ENCODE peak calls at places on chromosome 19, in seven cellular contexts. One of them, this sample, is unnamed.

GRCh38 chr19:13329766-13330165 is 176.5 kb downstream of the CACNA1A start:
- DNase-seq in GM23338: no peak
- DNase-seq in MM.1S: no peak
- DNase-seq in A549: no peak
- DNase-seq in cardiac muscle cell: no peak
- DNase-seq in right cardiac atrium: no peak
- DNase-seq in tibial nerve: no peak
- DNase-seq in this sample: no peak

GRCh38 chr19:28523619-28524018 is 689.3 kb downstream of the UQCRFS1 start:
- DNase-seq in A549: no peak
- DNase-seq in cardiac muscle cell: no peak
- DNase-seq in tibial nerve: no peak
- DNase-seq in right cardiac atrium: no peak
- DNase-seq in GM23338: no peak
- DNase-seq in MM.1S: no peak
- DNase-seq in this sample: no peak

GRCh38 chr19:32351807-32352630 is 6.6 kb downstream of the ZNF507 start:
- DNase-seq in right cardiac atrium: no peak
- DNase-seq in A549: no peak
- DNase-seq in MM.1S: no peak
- DNase-seq in cardiac muscle cell: no peak
- DNase-seq in GM23338: no peak
- DNase-seq in tibial nerve: no peak
- DNase-seq in this sample: no peak

GRCh38 chr19:42419309-42419708 is 7.9 kb downstream of the LIPE start:
- DNase-seq in right cardiac atrium: no peak
- DNase-seq in tibial nerve: no peak
- DNase-seq in A549: no peak
- DNase-seq in MM.1S: no peak
- DNase-seq in GM23338: no peak
- DNase-seq in cardiac muscle cell: no peak
- DNase-seq in this sample: no peak

GRCh38 chr19:41637484-41637883 is 10.6 kb upstream of the CEACAM4 start:
- DNase-seq in GM23338: no peak
- DNase-seq in MM.1S: no peak
- DNase-seq in cardiac muscle cell: no peak
- DNase-seq in tibial nerve: no peak
- DNase-seq in A549: no peak
- DNase-seq in right cardiac atrium: no peak
- DNase-seq in this sample: no peak

GRCh38 chr19:21586341-21587116 is 81.1 kb downstream of the ZNF429 start:
- DNase-seq in cardiac muscle cell: peak
- DNase-seq in tibial nerve: no peak
- DNase-seq in A549: no peak
- DNase-seq in right cardiac atrium: peak
- DNase-seq in MM.1S: no peak
- DNase-seq in GM23338: peak
- DNase-seq in this sample: no peak

GRCh38 chr19:53190253-53190652 is 2.9 kb downstream of the ZNF665 start:
- DNase-seq in A549: no peak
- DNase-seq in MM.1S: no peak
- DNase-seq in GM23338: no peak
- DNase-seq in tibial nerve: no peak
- DNase-seq in cardiac muscle cell: no peak
- DNase-seq in right cardiac atrium: no peak
- DNase-seq in this sample: no peak

GRCh38 chr19:13015361-13016231 is 20.3 kb downstream of the NFIX start:
- DNase-seq in A549: no peak
- DNase-seq in MM.1S: no peak
- DNase-seq in tibial nerve: no peak
- DNase-seq in right cardiac atrium: no peak
- DNase-seq in GM23338: peak
- DNase-seq in cardiac muscle cell: no peak
- DNase-seq in this sample: no peak

GRCh38 chr19:5144545-5145179 is 175.7 kb downstream of the KDM4B start:
- DNase-seq in GM23338: no peak
- DNase-seq in tibial nerve: no peak
- DNase-seq in cardiac muscle cell: no peak
- DNase-seq in right cardiac atrium: no peak
- DNase-seq in MM.1S: no peak
- DNase-seq in A549: no peak
- DNase-seq in this sample: no peak

GRCh38 chr19:41575998-41576397 is at the start of gene CEACAM21:
- DNase-seq in cardiac muscle cell: no peak
- DNase-seq in MM.1S: peak
- DNase-seq in A549: no peak
- DNase-seq in tibial nerve: no peak
- DNase-seq in right cardiac atrium: peak
- DNase-seq in GM23338: no peak
- DNase-seq in this sample: peak

GRCh38 chr19:30670562-30671513 is 298.7 kb downstream of the ZNF536 start:
- DNase-seq in A549: no peak
- DNase-seq in tibial nerve: no peak
- DNase-seq in MM.1S: no peak
- DNase-seq in cardiac muscle cell: no peak
- DNase-seq in right cardiac atrium: no peak
- DNase-seq in GM23338: no peak
- DNase-seq in this sample: no peak

GRCh38 chr19:6753178-6754031 is 13.8 kb downstream of the SH2D3A start:
- DNase-seq in A549: peak
- DNase-seq in MM.1S: no peak
- DNase-seq in tibial nerve: peak
- DNase-seq in right cardiac atrium: peak
- DNase-seq in cardiac muscle cell: peak
- DNase-seq in GM23338: peak
- DNase-seq in this sample: peak

GRCh38 chr19:934865-935422 is 9.1 kb downstream of the ARID3A start:
- DNase-seq in tibial nerve: peak
- DNase-seq in MM.1S: no peak
- DNase-seq in right cardiac atrium: peak
- DNase-seq in cardiac muscle cell: no peak
- DNase-seq in GM23338: no peak
- DNase-seq in A549: no peak
- DNase-seq in this sample: peak

GRCh38 chr19:410243-410781 is 1.4 kb upstream of the C2CD4C start:
- DNase-seq in right cardiac atrium: peak
- DNase-seq in MM.1S: no peak
- DNase-seq in tibial nerve: no peak
- DNase-seq in A549: no peak
- DNase-seq in cardiac muscle cell: no peak
- DNase-seq in GM23338: no peak
- DNase-seq in this sample: no peak

GRCh38 chr19:917323-918151 is at the start of gene KISS1R:
- DNase-seq in MM.1S: no peak
- DNase-seq in tibial nerve: no peak
- DNase-seq in GM23338: peak
- DNase-seq in right cardiac atrium: no peak
- DNase-seq in cardiac muscle cell: peak
- DNase-seq in A549: peak
- DNase-seq in this sample: no peak

DNA sequence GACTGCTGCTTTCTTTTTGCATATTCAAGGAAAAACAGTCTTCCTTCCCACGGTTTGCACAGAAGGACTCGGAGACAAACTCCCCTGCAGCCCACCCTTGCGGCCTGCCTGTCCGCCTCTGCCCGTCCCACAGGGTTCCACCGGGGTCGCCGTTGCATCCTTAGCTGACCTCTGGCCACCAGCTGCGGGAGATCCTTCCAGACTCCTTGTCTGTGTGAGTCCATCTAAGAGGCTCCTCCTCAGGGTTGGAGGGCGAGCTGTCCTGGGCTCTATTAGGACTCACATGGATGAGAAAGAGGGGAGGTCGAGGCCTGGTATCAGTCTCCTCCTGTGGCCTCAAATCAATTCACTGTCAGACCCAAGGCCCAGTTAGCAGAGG is 39.2 kb downstream of the KLF2 start:
- DNase-seq in right cardiac atrium: no peak
- DNase-seq in cardiac muscle cell: no peak
- DNase-seq in tibial nerve: no peak
- DNase-seq in MM.1S: no peak
- DNase-seq in A549: no peak
- DNase-seq in GM23338: no peak
- DNase-seq in this sample: no peak
- H3K27ac ChIP-seq in right cardiac atrium: no peak
- H3K27ac ChIP-seq in cardiac muscle cell: peak
- H3K27ac ChIP-seq in tibial nerve: no peak
- H3K27ac ChIP-seq in MM.1S: no peak
- H3K27ac ChIP-seq in A549: no peak
- H3K27ac ChIP-seq in GM23338: peak
- H3K27ac ChIP-seq in this sample: no peak

GRCh38 chr19:4064073-4064550 is 2.6 kb downstream of the ZBTB7A start:
- DNase-seq in MM.1S: no peak
- DNase-seq in GM23338: no peak
- DNase-seq in cardiac muscle cell: peak
- DNase-seq in A549: no peak
- DNase-seq in right cardiac atrium: no peak
- DNase-seq in tibial nerve: no peak
- DNase-seq in this sample: no peak
- H3K27ac ChIP-seq in MM.1S: peak
- H3K27ac ChIP-seq in GM23338: no peak
- H3K27ac ChIP-seq in cardiac muscle cell: peak
- H3K27ac ChIP-seq in A549: peak
- H3K27ac ChIP-seq in right cardiac atrium: peak
- H3K27ac ChIP-seq in tibial nerve: peak
- H3K27ac ChIP-seq in this sample: peak

GRCh38 chr19:47253970-47254369 is 2.4 kb upstream of the CCDC9 start:
- DNase-seq in cardiac muscle cell: no peak
- DNase-seq in GM23338: no peak
- DNase-seq in tibial nerve: no peak
- DNase-seq in A549: no peak
- DNase-seq in right cardiac atrium: no peak
- DNase-seq in MM.1S: no peak
- DNase-seq in this sample: no peak
- H3K27ac ChIP-seq in cardiac muscle cell: no peak
- H3K27ac ChIP-seq in GM23338: no peak
- H3K27ac ChIP-seq in tibial nerve: no peak
- H3K27ac ChIP-seq in A549: peak
- H3K27ac ChIP-seq in right cardiac atrium: no peak
- H3K27ac ChIP-seq in MM.1S: no peak
- H3K27ac ChIP-seq in this sample: no peak

DNA sequence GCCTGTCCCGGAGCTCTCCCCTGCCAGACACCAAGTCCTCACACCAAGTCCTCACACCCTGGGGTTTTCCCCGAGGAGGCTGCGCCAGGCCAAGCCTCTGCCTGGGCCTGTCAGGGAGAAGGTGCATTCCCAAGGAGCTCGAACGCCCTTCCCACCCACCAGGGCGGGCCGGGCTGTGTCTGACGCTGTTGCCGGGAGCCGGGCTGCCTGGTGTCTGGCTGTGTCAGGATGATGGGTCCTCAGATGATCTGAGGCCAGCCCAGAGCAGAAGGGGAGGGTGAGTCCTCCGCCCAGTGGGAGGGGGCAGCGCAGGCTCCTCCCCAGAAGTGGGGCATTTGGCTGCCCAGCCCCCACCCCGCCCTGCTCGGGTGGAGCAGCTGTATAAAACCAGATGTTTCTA is 2.3 kb upstream of the HAS1 start:
- DNase-seq in GM23338: peak
- DNase-seq in right cardiac atrium: peak
- DNase-seq in cardiac muscle cell: no peak
- DNase-seq in tibial nerve: no peak
- DNase-seq in MM.1S: no peak
- DNase-seq in A549: no peak
- DNase-seq in this sample: peak
- H3K27ac ChIP-seq in GM23338: no peak
- H3K27ac ChIP-seq in right cardiac atrium: no peak
- H3K27ac ChIP-seq in cardiac muscle cell: no peak
- H3K27ac ChIP-seq in tibial nerve: no peak
- H3K27ac ChIP-seq in MM.1S: no peak
- H3K27ac ChIP-seq in A549: no peak
- H3K27ac ChIP-seq in this sample: peak

GRCh38 chr19:35029737-35030256 is 473 bp upstream of the SCN1B start:
- DNase-seq in GM23338: peak
- DNase-seq in right cardiac atrium: no peak
- DNase-seq in A549: peak
- DNase-seq in cardiac muscle cell: no peak
- DNase-seq in tibial nerve: no peak
- DNase-seq in MM.1S: no peak
- DNase-seq in this sample: no peak

GRCh38 chr19:35032356-35032865 is 2.1 kb downstream of the SCN1B start:
- DNase-seq in right cardiac atrium: no peak
- DNase-seq in cardiac muscle cell: no peak
- DNase-seq in A549: no peak
- DNase-seq in tibial nerve: no peak
- DNase-seq in GM23338: no peak
- DNase-seq in MM.1S: no peak
- DNase-seq in this sample: no peak

GRCh38 chr19:35031072-35031881 is 1.0 kb downstream of the SCN1B start:
- DNase-seq in tibial nerve: no peak
- DNase-seq in A549: peak
- DNase-seq in GM23338: peak
- DNase-seq in cardiac muscle cell: peak
- DNase-seq in right cardiac atrium: peak
- DNase-seq in MM.1S: no peak
- DNase-seq in this sample: peak

GRCh38 chr19:35027851-35028599 is 2.2 kb upstream of the SCN1B start:
- DNase-seq in tibial nerve: no peak
- DNase-seq in cardiac muscle cell: no peak
- DNase-seq in right cardiac atrium: peak
- DNase-seq in MM.1S: no peak
- DNase-seq in GM23338: peak
- DNase-seq in A549: no peak
- DNase-seq in this sample: no peak

DNA sequence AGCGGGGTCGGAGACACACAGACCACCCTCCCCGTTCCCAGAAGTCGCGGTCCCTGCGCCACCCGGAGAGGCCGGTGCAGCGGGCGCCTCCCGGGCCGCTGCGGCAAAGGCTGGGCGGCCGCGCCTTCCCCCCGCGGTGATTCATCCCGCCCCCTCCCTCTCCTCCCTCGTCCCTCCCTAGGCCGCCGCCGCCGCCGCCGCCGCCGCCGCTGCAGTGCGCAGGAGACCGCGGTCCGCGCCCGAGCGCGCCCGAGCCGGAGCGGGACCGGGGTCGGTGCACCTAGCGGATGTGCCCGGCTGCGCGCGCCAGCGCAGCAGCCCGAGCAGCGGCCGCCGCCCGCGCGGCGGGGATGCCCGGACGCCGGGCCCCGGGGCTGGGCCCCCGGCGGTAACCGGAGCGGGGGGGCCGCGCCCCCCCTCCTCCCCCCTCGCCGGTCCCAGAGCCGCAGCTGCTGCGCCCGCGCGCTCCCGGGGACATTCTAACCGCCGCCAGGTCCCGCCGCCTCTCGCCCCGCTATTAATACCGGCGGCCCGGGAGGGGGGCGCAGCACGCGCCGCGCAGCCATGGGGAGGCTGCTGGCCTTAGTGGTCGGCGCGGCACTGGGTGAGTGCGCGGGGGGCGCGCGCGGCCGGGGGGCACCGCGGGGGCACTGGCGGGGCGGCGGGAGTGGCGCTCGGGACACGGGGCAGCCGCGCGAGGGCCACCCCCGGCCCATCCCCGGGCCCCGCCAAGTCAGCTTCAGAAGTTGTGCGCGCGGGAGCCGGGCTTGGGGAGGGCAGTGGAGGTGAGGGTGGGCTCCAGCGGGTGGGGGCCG is at the start of gene SCN1B:
- DNase-seq in GM23338: peak
- DNase-seq in tibial nerve: no peak
- DNase-seq in A549: peak
- DNase-seq in cardiac muscle cell: peak
- DNase-seq in MM.1S: no peak
- DNase-seq in right cardiac atrium: peak
- DNase-seq in this sample: no peak
- H3K27ac ChIP-seq in GM23338: no peak
- H3K27ac ChIP-seq in tibial nerve: peak
- H3K27ac ChIP-seq in A549: peak
- H3K27ac ChIP-seq in cardiac muscle cell: no peak
- H3K27ac ChIP-seq in MM.1S: no peak
- H3K27ac ChIP-seq in right cardiac atrium: peak
- H3K27ac ChIP-seq in this sample: peak